ENCODE peak calls at places on chromosome 14, in six cellular contexts. S, U, L, I, X and K are unnamed samples.

GRCh38 chr14:54805521-54806322 is 96.9 kb downstream of the GCH1 start:
- DNase-seq in S (peak), U (peak), L (peak), I (peak), X (peak), K (peak)

GRCh38 chr14:26157517-26157916 is 440.3 kb downstream of the NOVA1 start:
- DNase-seq in S (no peak), U (no peak), L (no peak), I (no peak), X (no peak), K (no peak)

GRCh38 chr14:99374964-99375363 is 103.0 kb upstream of the BCL11B start:
- DNase-seq in S (no peak), U (no peak), L (no peak), I (no peak), X (no peak), K (no peak)

GRCh38 chr14:81396108-81396507 is 4.0 kb downstream of the STON2 start:
- DNase-seq in S (no peak), U (peak), L (no peak), I (no peak), X (peak), K (no peak)

GRCh38 chr14:103698380-103699260 is 16.6 kb downstream of the XRCC3 start:
- DNase-seq in S (no peak), U (no peak), L (no peak), I (no peak), X (no peak), K (no peak)

GRCh38 chr14:36207500-36207899 is 31.0 kb upstream of the PTCSC3 start:
- DNase-seq in S (peak), U (no peak), L (no peak), I (no peak), X (no peak), K (no peak)

GRCh38 chr14:38880643-38881567 is 222.1 kb downstream of the SEC23A start:
- DNase-seq in S (no peak), U (no peak), L (no peak), I (no peak), X (no peak), K (no peak)

GRCh38 chr14:35402323-35403084 is 2.0 kb downstream of the NFKBIA start:
- DNase-seq in S (no peak), U (no peak), L (no peak), I (no peak), X (peak), K (no peak)

GRCh38 chr14:23653046-23653445 is 16.9 kb downstream of the DHRS2 start:
- DNase-seq in S (no peak), U (peak), L (no peak), I (no peak), X (peak), K (no peak)

GRCh38 chr14:57362356-57362755 is 28.0 kb upstream of the NAA30 start:
- DNase-seq in S (no peak), U (no peak), L (no peak), I (no peak), X (peak), K (no peak)

GRCh38 chr14:57066887-57067513 is 201.7 kb downstream of the EXOC5 start:
- DNase-seq in S (peak), U (no peak), L (peak), I (no peak), X (peak), K (no peak)

GRCh38 chr14:92801917-92802316 is 7.8 kb downstream of the GOLGA5 start:
- DNase-seq in S (no peak), U (no peak), L (no peak), I (no peak), X (no peak), K (no peak)

GRCh38 chr14:61797304-61797703 is 35.1 kb downstream of the SNAPC1 start:
- DNase-seq in S (no peak), U (no peak), L (no peak), I (no peak), X (no peak), K (no peak)

GRCh38 chr14:64467131-64467530 is 1.8 kb downstream of the AKAP5 start:
- DNase-seq in S (peak), U (no peak), L (no peak), I (peak), X (no peak), K (no peak)

GRCh38 chr14:71498151-71498734 is 434.0 kb upstream of the RGS6 start:
- DNase-seq in S (no peak), U (peak), L (no peak), I (no peak), X (peak), K (peak)

GRCh38 chr14:50044040-50044651 is 72.2 kb downstream of the VCPKMT start:
- DNase-seq in S (no peak), U (no peak), L (no peak), I (no peak), X (no peak), K (no peak)

GRCh38 chr14:87745507-87746118 is 247.4 kb downstream of the GALC start:
- DNase-seq in S (peak), U (peak), L (no peak), I (peak), X (peak), K (no peak)

GRCh38 chr14:61940669-61941420 is 178.6 kb downstream of the SNAPC1 start:
- DNase-seq in S (no peak), U (no peak), L (no peak), I (no peak), X (no peak), K (no peak)

GRCh38 chr14:89028462-89029134 is 204.1 kb downstream of the TTC8 start:
- DNase-seq in S (no peak), U (no peak), L (no peak), I (no peak), X (no peak), K (no peak)

GRCh38 chr14:71748196-71748595 is 184.0 kb upstream of the RGS6 start:
- DNase-seq in S (no peak), U (no peak), L (no peak), I (no peak), X (no peak), K (no peak)

GRCh38 chr14:74882103-74882920 is 596 bp downstream of the DLST start:
- DNase-seq in S (peak), U (peak), L (peak), I (no peak), X (peak), K (no peak)

GRCh38 chr14:66610154-66610563 is 102.2 kb downstream of the GPHN start:
- DNase-seq in S (peak), U (no peak), L (no peak), I (no peak), X (peak), K (no peak)

GRCh38 chr14:53214384-53214783 is 61.3 kb upstream of the DDHD1 start:
- DNase-seq in S (no peak), U (no peak), L (no peak), I (no peak), X (peak), K (no peak)

GRCh38 chr14:99910337-99911268 is 117.4 kb downstream of the EML1 start:
- DNase-seq in S (no peak), U (peak), L (no peak), I (no peak), X (peak), K (peak)

GRCh38 chr14:95206534-95206933 is 49.2 kb upstream of the DICER1 start:
- DNase-seq in S (no peak), U (peak), L (no peak), I (peak), X (no peak), K (no peak)

GRCh38 chr14:36241183-36241582 is 64.7 kb upstream of the PTCSC3 start:
- DNase-seq in S (peak), U (no peak), L (no peak), I (no peak), X (no peak), K (no peak)

GRCh38 chr14:66117600-66117999 is 368.6 kb upstream of the CCDC196 start:
- DNase-seq in S (no peak), U (peak), L (no peak), I (no peak), X (peak), K (no peak)

GRCh38 chr14:74085047-74085637 is 386 bp downstream of the LIN52 start:
- DNase-seq in S (peak), U (peak), L (no peak), I (peak), X (peak), K (no peak)

GRCh38 chr14:87888136-87888999 is 104.6 kb downstream of the GALC start:
- DNase-seq in S (peak), U (no peak), L (no peak), I (no peak), X (no peak), K (no peak)

GRCh38 chr14:74248036-74248435 is 8.8 kb downstream of the VSX2 start:
- DNase-seq in S (no peak), U (no peak), L (no peak), I (no peak), X (no peak), K (no peak)

GRCh38 chr14:35858521-35859209 is 32.5 kb downstream of the BRMS1L start:
- DNase-seq in S (no peak), U (peak), L (no peak), I (no peak), X (peak), K (no peak)

GRCh38 chr14:65258391-65258790 is 154.1 kb upstream of the FUT8 start:
- DNase-seq in S (no peak), U (peak), L (no peak), I (no peak), X (peak), K (no peak)

GRCh38 chr14:87989613-87990299 is 3.2 kb downstream of the GALC start:
- DNase-seq in S (no peak), U (no peak), L (no peak), I (no peak), X (no peak), K (no peak)

GRCh38 chr14:74977164-74977900 is 21.9 kb upstream of the PGF start:
- DNase-seq in S (no peak), U (no peak), L (no peak), I (no peak), X (no peak), K (no peak)

GRCh38 chr14:91350483-91350812 is 67.2 kb downstream of the CCDC88C start:
- DNase-seq in S (no peak), U (no peak), L (no peak), I (no peak), X (no peak), K (no peak)

GRCh38 chr14:41875113-41875512 is 268.4 kb downstream of the LRFN5 start:
- DNase-seq in S (no peak), U (no peak), L (no peak), I (no peak), X (no peak), K (no peak)

GRCh38 chr14:69666698-69667211 is 55.4 kb downstream of the SUSD6 start:
- DNase-seq in S (no peak), U (peak), L (no peak), I (no peak), X (no peak), K (no peak)

GRCh38 chr14:46782281-46782680 is 130.7 kb upstream of the RPL10L start:
- DNase-seq in S (no peak), U (no peak), L (no peak), I (no peak), X (no peak), K (no peak)

GRCh38 chr14:78848234-78848820 is 678.2 kb downstream of the NRXN3 start:
- DNase-seq in S (peak), U (peak), L (peak), I (no peak), X (peak), K (no peak)

DNA sequence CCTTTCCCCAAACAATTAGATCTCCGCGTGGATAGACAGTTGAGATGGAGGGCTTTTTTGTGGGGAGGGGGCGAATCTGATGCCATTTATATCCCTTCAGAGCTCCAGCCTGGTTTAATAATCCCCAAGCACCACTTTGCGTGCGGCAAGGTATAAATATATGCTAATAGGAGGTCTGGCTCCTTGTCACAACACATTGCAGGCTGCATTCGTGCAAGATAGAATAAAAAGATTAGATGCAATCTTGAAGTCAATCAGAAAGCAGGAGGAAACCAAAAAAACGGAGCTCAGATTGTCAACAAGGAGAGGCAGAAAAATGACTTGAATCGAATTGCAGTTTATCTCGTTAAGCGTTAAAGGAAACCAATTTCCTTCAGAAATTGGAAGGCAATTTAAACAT is 248.7 kb downstream of the SPTSSA start:
- DNase-seq in S (no peak), U (no peak), L (no peak), I (no peak), X (no peak), K (no peak)
- TF ChIP-seq CTCF in S (no peak), U (no peak), L (no peak), I (no peak), X (no peak), K (no peak)

DNA sequence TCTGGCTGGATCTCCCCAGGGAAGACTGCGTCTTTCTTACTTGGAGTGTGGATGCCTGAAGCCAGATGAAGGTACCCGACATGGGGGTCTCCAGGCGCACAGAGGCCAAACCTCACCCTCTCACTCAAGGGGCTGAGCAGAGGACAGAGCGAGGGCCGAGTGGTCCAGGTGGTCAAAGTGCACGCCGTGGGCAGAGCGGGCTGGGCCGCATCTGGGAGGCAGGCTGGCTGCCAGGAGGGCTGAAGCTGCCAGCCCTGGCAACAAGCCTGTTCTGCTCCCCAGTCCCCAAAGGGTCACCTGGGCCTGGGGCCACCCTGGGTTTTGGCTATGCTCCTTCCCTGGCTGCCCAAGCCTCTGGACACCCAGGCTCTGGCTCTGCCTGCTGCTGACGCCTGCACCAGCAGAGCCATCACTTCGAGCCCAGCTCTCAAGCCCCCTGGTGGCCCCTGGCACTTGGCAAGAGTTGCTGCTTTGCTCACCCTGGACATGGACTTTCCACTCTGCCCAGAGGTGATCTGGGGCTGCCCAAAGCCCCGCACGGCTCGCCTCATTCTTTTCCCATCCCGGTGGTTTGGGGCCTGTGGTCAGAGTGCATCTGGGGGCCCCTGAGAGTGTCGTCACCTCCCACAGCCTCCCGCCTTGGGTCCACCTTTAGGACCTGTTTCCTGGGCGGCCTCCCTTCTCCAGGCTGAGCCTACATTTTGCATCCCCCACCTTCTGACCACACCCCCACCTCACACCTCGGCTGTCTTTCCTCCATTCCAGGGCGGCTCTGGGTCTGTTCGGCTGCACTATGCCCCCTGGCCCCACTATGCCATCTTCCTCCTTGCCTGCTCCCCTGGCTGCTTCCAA is 2.8 kb downstream of the ADSS1 start:
- DNase-seq in S (peak), U (no peak), L (no peak), I (no peak), X (no peak), K (no peak)
- TF ChIP-seq CTCF in S (peak), U (no peak), L (no peak), I (no peak), X (no peak), K (no peak)

GRCh38 chr14:102341566-102341965 is 21.1 kb downstream of the CINP start:
- DNase-seq in S (no peak), U (no peak), L (no peak), I (no peak), X (no peak), K (no peak)

GRCh38 chr14:102342238-102342637 is 20.5 kb downstream of the CINP start:
- DNase-seq in S (no peak), U (no peak), L (no peak), I (no peak), X (no peak), K (no peak)

GRCh38 chr14:102333795-102334415 is 14.4 kb downstream of the ZNF839 start:
- DNase-seq in S (no peak), U (no peak), L (no peak), I (no peak), X (no peak), K (no peak)

GRCh38 chr14:102335163-102335562 is 15.6 kb downstream of the ZNF839 start:
- DNase-seq in S (no peak), U (no peak), L (no peak), I (no peak), X (no peak), K (no peak)

DNA sequence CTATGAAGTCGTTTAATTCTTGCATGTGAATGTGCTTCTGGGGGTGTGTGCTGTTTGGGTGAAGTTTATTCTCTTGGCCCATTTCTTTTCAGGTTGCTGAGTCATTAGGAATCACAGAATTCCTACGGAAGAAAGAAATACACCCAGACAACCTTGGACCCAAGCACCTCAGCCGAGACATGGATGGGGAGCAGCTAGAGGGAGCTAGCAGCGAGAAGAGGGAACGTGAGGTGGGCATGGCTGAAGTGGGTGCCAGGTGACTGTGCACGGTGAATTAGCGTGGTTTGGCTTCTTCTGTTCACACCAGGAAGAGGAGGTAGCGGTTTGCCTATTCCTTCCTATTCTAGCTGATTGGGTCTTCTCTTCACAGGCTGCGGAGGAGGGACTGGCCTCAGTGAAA is 19.2 kb downstream of the ZNF839 start:
- DNase-seq in S (no peak), U (no peak), L (no peak), I (no peak), X (no peak), K (no peak)
- TF ChIP-seq CTCF in S (no peak), U (no peak), L (no peak), I (no peak), X (no peak), K (no peak)

GRCh38 chr14:60514378-60515243 is 5.7 kb downstream of the SIX6 start:
- DNase-seq in S (no peak), U (no peak), L (peak), I (no peak), X (peak), K (no peak)
- TF ChIP-seq CTCF in S (no peak), U (no peak), L (peak), I (no peak), X (no peak), K (peak)

GRCh38 chr14:77372304-77372841 is 4.5 kb downstream of the TMED8 start:
- DNase-seq in S (no peak), U (no peak), L (no peak), I (no peak), X (peak), K (peak)
- TF ChIP-seq CTCF in S (no peak), U (no peak), L (no peak), I (no peak), X (no peak), K (no peak)

DNA sequence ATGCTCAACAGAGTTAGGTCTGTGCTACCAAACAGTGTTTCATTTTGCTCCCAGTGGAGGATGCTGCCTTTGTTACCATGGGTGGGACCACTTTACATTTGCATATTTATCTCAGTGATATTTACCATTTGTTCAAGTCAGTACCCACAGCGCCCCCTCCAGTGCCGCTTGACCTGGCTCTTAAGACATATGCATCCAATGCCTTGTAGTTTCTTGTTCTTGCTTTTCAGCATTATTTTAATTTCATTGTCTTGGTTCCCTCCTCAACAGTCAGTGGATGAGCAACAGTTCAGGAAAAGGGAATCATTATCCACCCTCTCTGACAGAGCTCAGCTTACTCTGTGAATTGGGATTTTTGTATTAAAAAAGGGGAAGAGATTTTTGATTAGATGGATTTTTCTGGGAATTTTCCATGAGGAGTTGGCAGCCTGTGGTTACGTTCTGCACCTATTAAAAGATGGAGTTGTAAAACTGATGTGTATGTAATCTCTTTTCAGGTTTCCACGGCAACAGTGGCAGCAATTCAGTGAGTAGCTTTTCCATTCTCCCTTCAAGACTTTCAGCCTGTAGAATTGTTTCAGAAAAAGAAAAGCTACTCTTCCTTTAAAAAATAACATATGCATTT is 240.5 kb upstream of the DAAM1 start:
- DNase-seq in S (peak), U (no peak), L (no peak), I (no peak), X (no peak), K (no peak)
- TF ChIP-seq CTCF in S (no peak), U (no peak), L (no peak), I (no peak), X (no peak), K (no peak)

GRCh38 chr14:43005807-43006206 is 1399.1 kb downstream of the LRFN5 start:
- DNase-seq in S (peak), U (no peak), L (no peak), I (no peak), X (peak), K (no peak)
- TF ChIP-seq CTCF in S (no peak), U (no peak), L (no peak), I (no peak), X (no peak), K (no peak)

DNA sequence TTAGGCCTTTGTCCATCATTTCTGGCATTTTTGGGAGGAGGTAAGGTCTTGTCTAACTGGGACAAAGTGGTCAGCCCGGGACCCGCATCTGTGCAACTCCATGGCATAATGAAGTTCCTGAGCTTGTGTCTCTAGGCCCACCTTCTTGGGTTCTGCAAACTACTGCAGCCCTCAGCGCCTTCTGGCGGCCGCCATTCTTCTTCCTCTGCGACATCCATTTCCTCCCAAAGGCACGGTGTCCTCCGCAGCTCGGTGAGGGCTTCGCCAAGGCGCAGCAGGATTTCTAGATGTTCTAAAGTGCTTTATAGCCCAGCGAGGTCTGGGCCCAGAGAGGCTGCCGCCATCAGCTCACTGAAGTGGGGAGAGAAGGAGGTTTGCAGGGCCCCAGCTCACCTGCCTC is 134.4 kb upstream of the OR4E1 start:
- DNase-seq in S (no peak), U (no peak), L (no peak), I (no peak), X (no peak), K (no peak)
- TF ChIP-seq CTCF in S (no peak), U (no peak), L (no peak), I (no peak), X (no peak), K (no peak)